ENCODE peak calls at places on chromosome 9, in ten cellular contexts. X is AG20443; V is COR-L47; J is HuH-7; O is naive thymus-derived CD8-positive, alpha-beta T cell; A is NCI-H69; N is stimulated activated naive CD4-positive, alpha-beta T cell; M is activated naive CD4-positive, alpha-beta T cell treated with anti-CD3 and anti-CD28 coated beads, Interleukin-2, amount 10 ng/mL, durations not matched to agents 7 days and 5 days; P is activated CD8-positive, alpha-beta memory T cell treated with anti-CD3 and anti-CD28 coated beads for 24 hours; Y is AG08395. W is an unnamed sample.

GRCh38 chr9:128771745-128772519 is at the start of gene ZER1:
- DNase-seq in O (peak), A (peak), J (peak), P (peak), M (peak), N (peak), X (peak), V (peak), Y (peak), W (peak)

GRCh38 chr9:89863837-89864236 is 259.0 kb downstream of the GADD45G start:
- DNase-seq in V (peak), M (no peak), O (no peak), X (no peak), J (no peak), A (peak), N (no peak), P (no peak), Y (no peak), W (no peak)

GRCh38 chr9:14419302-14419937 is 105.5 kb upstream of the NFIB start:
- DNase-seq in Y (no peak), X (no peak), M (no peak), V (no peak), A (no peak), O (no peak), P (no peak), J (no peak), N (no peak), W (no peak)

GRCh38 chr9:76756273-76756650 is 8.0 kb upstream of the PCA3 start:
- DNase-seq in A (peak), N (no peak), X (peak), P (no peak), V (peak), Y (peak), M (no peak), J (peak), O (no peak), W (no peak)

GRCh38 chr9:100084734-100085133 is 14.1 kb downstream of the ERP44 start:
- DNase-seq in V (no peak), J (no peak), X (no peak), N (no peak), P (no peak), Y (no peak), A (no peak), M (no peak), O (peak), W (peak)

GRCh38 chr9:131987232-131987631 is 92.4 kb downstream of the MED27 start:
- DNase-seq in J (no peak), O (no peak), Y (no peak), N (no peak), V (no peak), M (no peak), A (no peak), P (no peak), X (no peak), W (no peak)

GRCh38 chr9:38026021-38026809 is 42.8 kb downstream of the SHB start:
- DNase-seq in M (no peak), N (no peak), X (peak), V (peak), Y (peak), P (no peak), A (peak), O (no peak), J (no peak), W (no peak)

GRCh38 chr9:119967867-119968535 is 598.8 kb upstream of the BRINP1 start:
- DNase-seq in Y (no peak), O (no peak), P (no peak), M (no peak), X (no peak), N (no peak), J (no peak), V (no peak), A (peak), W (no peak)

GRCh38 chr9:133742251-133742650 is 4.1 kb upstream of the SARDH start:
- DNase-seq in J (no peak), M (no peak), N (no peak), Y (no peak), X (no peak), A (no peak), P (no peak), O (no peak), V (no peak), W (no peak)